ENCODE peak calls at places on chromosomes 3 and 15, in four cellular contexts. K is K562, T is GM12878, B is HepG2. U is an unnamed sample.

GRCh38 chr3:105798381-105798934 is 70.4 kb downstream of the CBLB start:
- DNase-seq in T (peak; percentile 51), K (no peak), B (no peak), U (no peak)

GRCh38 chr15:52709172-52709979 is 30.2 kb upstream of the ATOSA start:
- DNase-seq in B (peak; percentile 51), T (no peak), K (no peak), U (peak; percentile 46)

GRCh38 chr3:143266936-143267335 is 147.4 kb downstream of the CHST2 start:
- DNase-seq in T (no peak), K (no peak), B (no peak), U (no peak)

GRCh38 chr3:149134560-149134959 is 5.1 kb downstream of the HPS3 start:
- DNase-seq in T (no peak), K (no peak), B (no peak), U (no peak)

GRCh38 chr3:50226888-50227389 is 9.1 kb upstream of the GNAI2 start:
- DNase-seq in B (no peak), K (peak; percentile 20), T (no peak), U (peak; percentile 29)

GRCh38 chr3:10594915-10595314 is 89.5 kb upstream of the ATP2B2 start:
- DNase-seq in K (peak; percentile 96), T (peak; percentile 5), B (peak; percentile 56), U (peak; percentile 92)

GRCh38 chr15:57734860-57735259 is 28.3 kb downstream of the POLR2M start:
- DNase-seq in B (no peak), T (no peak), K (no peak), U (no peak)

GRCh38 chr3:8338424-8338823 is 163.2 kb upstream of the LMCD1 start:
- DNase-seq in T (no peak), B (no peak), K (no peak), U (no peak)

GRCh38 chr3:10641760-10642159 is 136.4 kb upstream of the ATP2B2 start:
- DNase-seq in T (no peak), B (no peak), K (no peak), U (no peak)

GRCh38 chr3:10945683-10946287 is 46.8 kb upstream of the SLC6A1 start:
- DNase-seq in B (peak; percentile 47), T (no peak), K (peak; percentile 84), U (peak; percentile 83)

GRCh38 chr3:78875851-78876250 is 891.9 kb downstream of the ROBO1 start:
- DNase-seq in K (no peak), T (no peak), B (no peak), U (no peak)

GRCh38 chr3:147930417-147930816 is 521.3 kb downstream of the ZIC1 start:
- DNase-seq in K (no peak), T (no peak), B (no peak), U (no peak)

GRCh38 chr3:184355261-184356012 is 6.0 kb downstream of the CLCN2 start:
- DNase-seq in T (no peak), K (no peak), B (no peak), U (no peak)

GRCh38 chr3:155428558-155428957 is 135.1 kb upstream of the STRIT1 start:
- DNase-seq in T (no peak), K (no peak), B (no peak), U (no peak)

GRCh38 chr15:71687902-71688508 is 122.3 kb upstream of the NR2E3 start:
- DNase-seq in T (no peak), B (no peak), K (no peak), U (no peak)

GRCh38 chr15:69467636-69468035 is 15.0 kb downstream of the RPLP1 start:
- DNase-seq in B (no peak), K (no peak), T (no peak), U (no peak)

GRCh38 chr15:88484781-88485246 is 17.3 kb downstream of the MRPS11 start:
- DNase-seq in B (no peak), T (no peak), K (no peak), U (no peak)

GRCh38 chr3:69121950-69122349 is 445 bp downstream of the LMOD3 start:
- DNase-seq in K (no peak), T (no peak), B (no peak), U (no peak)

GRCh38 chr15:35673093-35673573 is 127.2 kb upstream of the DPH6 start:
- DNase-seq in B (peak; percentile 39), K (peak; percentile 80), T (no peak), U (no peak)

GRCh38 chr15:85455851-85456250 is 75.4 kb downstream of the AKAP13 start:
- DNase-seq in T (no peak), K (no peak), B (no peak), U (no peak)

GRCh38 chr15:85451099-85451700 is 70.8 kb downstream of the AKAP13 start:
- DNase-seq in T (no peak), B (no peak), K (no peak), U (no peak)

GRCh38 chr15:85452436-85452835 is 72.0 kb downstream of the AKAP13 start:
- DNase-seq in T (no peak), B (no peak), K (no peak), U (no peak)

GRCh38 chr15:85454403-85454802 is 74.0 kb downstream of the AKAP13 start:
- DNase-seq in T (no peak), K (no peak), B (no peak), U (no peak)

DNA sequence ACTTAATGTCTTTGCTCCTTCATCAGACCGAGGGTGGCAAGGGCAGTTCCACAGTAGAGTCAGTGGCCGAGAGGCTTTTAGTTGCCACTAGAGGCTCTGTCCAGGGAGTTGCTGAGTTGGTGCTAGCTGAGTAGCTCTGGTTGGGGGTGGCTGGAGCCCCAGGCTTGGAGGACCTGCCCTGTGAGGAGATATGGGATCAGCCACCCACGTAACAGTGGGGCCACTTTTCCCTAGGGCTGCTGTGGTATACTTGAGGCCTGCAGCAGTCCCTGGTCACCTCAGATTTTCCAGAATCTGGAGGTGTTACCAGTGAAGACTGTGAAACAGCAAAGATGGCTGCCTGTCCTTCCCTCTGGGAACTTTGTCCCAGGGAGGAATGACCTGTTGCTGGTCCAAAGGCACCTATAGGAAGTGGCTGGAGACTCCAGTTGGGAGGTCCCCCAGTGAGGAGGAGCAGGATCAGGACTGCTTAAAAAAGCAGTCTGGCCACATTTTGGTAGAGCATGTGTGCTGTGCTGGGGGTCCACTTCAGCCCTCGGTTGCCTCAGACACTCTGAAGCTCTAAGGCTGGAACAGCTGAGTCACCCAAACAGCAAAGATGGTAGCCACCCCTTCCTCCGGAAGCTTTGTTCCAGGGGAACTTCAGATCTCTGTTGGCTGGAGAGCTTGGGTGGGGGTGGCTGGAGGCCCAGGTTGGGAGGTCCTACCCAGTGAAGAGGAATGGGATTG is 72.9 kb downstream of the AKAP13 start:
- DNase-seq in T (no peak), K (no peak), B (no peak), U (no peak)
- TF ChIP-seq FOXK2 in T (no peak), K (no peak), B (no peak), U (no peak)

GRCh38 chr15:77759896-77760592 is 127.3 kb upstream of the LINGO1 start:
- DNase-seq in T (no peak), B (no peak), K (no peak), U (no peak)
- TF ChIP-seq FOXM1 in T (no peak), B (no peak), K (no peak), U (no peak)

DNA sequence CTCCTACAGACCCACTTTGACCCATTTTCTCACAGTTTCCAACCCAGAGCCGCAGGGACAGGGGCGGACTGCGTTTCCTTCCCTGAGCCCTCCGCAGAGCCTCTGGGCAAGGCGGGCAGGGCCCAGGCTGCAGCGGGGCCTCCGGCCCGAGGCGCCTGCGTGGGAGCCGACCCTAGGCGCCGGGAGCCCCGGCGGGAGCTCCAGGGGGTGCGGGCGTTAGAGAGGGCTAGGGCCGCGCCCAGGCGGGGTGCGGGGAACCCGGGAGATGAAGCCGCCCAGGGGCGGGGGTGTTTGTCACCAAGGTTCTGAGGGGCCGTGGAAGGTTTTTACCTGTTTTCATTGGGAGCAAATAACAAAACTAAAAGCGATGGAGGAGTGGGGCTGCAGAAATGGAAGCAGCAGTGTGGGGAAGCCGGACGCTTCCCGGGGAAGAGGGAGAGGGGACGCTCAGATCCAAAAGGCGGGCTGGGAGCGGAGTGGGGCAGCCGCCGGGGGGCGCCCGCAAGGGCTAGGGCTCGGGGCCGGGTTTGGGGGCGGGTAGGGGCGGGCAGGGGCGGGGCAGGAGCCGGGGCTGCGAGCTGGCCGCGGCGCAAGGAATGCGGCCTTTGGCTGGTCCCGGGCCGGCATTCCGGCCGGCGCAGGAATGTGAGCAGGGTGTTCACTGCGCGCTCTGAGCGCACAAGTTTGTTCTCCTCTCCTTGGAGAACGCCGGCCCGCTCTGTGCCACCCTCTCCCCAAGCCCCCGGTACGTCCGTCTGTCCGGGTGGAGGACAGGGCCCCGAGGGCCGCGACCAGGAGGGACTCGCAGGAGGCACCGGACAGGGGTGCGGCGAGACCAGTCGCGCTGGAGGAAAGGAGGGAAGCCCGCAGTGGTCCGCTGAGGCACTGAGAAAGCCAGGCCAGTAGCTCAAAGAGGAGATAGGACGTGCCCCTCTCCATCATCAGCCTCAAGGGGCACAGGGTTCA is 61.1 kb downstream of the AMOTL2 start:
- DNase-seq in T (no peak), B (peak; percentile 62), K (peak; percentile 41), U (no peak)
- TF ChIP-seq FOXK2 in T (no peak), B (no peak), K (no peak), U (no peak)

GRCh38 chr3:146020969-146021368 is 140.0 kb downstream of the PLOD2 start:
- DNase-seq in K (no peak), B (peak; percentile 3), T (no peak), U (no peak)

GRCh38 chr3:146024260-146024659 is 136.7 kb downstream of the PLOD2 start:
- DNase-seq in B (no peak), K (no peak), T (no peak), U (no peak)

DNA sequence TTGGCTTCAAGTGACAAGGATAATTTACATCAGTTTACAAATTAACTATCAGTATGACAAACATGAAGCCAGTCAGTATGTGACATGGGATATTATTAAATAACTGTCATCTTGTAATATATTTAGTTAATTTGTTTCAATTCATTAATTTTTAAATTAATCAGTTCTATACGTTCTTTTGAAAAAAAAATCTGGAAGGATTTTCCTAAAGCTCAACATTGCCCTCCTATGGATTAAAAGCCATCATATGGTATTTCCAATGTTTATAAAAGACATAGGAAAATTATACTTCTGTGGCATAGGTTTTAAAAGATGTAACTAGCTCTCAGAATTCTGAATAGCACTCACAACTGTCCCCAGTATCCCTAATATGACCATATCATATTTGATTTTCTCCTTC is 134.4 kb downstream of the PLOD2 start:
- DNase-seq in T (no peak), B (no peak), K (no peak), U (no peak)
- TF ChIP-seq FOXM1 in T (no peak), B (no peak), K (no peak), U (no peak)

DNA sequence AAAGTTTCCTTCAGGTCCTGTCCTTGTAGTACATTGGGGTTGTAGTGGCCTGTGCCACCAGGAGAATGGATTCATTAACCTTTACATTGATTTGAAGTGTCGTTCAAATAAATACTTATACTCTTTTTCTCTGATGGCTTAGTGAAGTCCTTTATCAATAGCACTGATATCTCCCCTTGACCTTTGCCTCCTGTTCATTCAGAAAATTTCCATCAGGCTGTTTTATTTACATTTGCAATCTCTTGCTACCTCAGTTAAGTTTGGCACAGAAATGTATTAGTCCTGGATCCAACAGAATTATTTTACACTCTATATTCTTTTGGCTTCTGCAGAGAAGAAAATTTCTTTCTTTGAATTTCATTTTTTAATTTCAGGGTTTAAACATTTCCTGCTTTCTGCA is 497.0 kb downstream of the RBMS3 start:
- DNase-seq in K (no peak), B (no peak), T (no peak), U (no peak)
- TF ChIP-seq FOXK2 in K (no peak), B (no peak), T (no peak), U (no peak)

DNA sequence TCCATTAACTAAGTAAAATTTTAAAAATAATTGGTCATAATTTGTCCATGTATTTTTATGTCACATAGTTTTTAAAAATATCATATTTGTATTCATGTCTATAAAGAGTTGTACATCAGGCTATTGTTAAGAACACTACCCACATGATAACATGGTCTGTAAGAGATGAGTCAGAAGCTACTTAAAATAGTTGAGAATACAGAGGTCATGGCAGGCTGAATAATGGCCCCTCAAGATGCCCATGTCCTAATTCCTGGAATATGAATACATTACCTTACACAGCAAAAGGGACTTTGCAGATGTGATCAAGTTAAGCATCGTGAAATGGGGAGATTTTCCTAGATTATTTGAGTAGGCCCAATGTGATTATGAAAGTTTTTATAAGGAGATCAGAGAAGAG is 782.9 kb upstream of the GOLIM4 start:
- DNase-seq in K (no peak), B (no peak), T (no peak), U (no peak)
- TF ChIP-seq FOXM1 in K (no peak), B (no peak), T (no peak), U (no peak)

U was measured in HEK293T.